ENCODE peak calls at places on chromosomes 12 and 14, in six cellular contexts. One of them, this sample, is unnamed.

GRCh38 chr14:89429206-89430091 is 12.4 kb upstream of the FOXN3 start:
- DNase-seq in cardiac muscle cell: no peak
- DNase-seq in kidney: no peak
- DNase-seq in A549: no peak
- DNase-seq in left ventricle myocardium inferior: no peak
- DNase-seq in HFF-Myc: no peak
- DNase-seq in this sample: peak; percentile 64

GRCh38 chr12:68490476-68490875 is 120.2 kb upstream of the RAP1B start:
- DNase-seq in kidney: no peak
- DNase-seq in HFF-Myc: no peak
- DNase-seq in left ventricle myocardium inferior: no peak
- DNase-seq in A549: no peak
- DNase-seq in cardiac muscle cell: no peak
- DNase-seq in this sample: no peak

GRCh38 chr12:54060975-54061778 is 7.5 kb downstream of the HOXC4 start:
- DNase-seq in kidney: no peak
- DNase-seq in HFF-Myc: no peak
- DNase-seq in cardiac muscle cell: no peak
- DNase-seq in left ventricle myocardium inferior: no peak
- DNase-seq in A549: no peak
- DNase-seq in this sample: no peak

GRCh38 chr12:24617471-24617870 is 331.4 kb downstream of the BCAT1 start:
- DNase-seq in left ventricle myocardium inferior: no peak
- DNase-seq in kidney: no peak
- DNase-seq in cardiac muscle cell: no peak
- DNase-seq in A549: no peak
- DNase-seq in HFF-Myc: no peak
- DNase-seq in this sample: no peak

GRCh38 chr12:123083661-123084571 is 67.0 kb downstream of the PITPNM2 start:
- DNase-seq in cardiac muscle cell: peak; percentile 49
- DNase-seq in left ventricle myocardium inferior: no peak
- DNase-seq in A549: no peak
- DNase-seq in kidney: no peak
- DNase-seq in HFF-Myc: no peak
- DNase-seq in this sample: peak; percentile 40

GRCh38 chr14:31921251-31921650 is 155.9 kb upstream of the ARHGAP5 start:
- DNase-seq in HFF-Myc: no peak
- DNase-seq in cardiac muscle cell: no peak
- DNase-seq in A549: no peak
- DNase-seq in kidney: no peak
- DNase-seq in left ventricle myocardium inferior: no peak
- DNase-seq in this sample: no peak

GRCh38 chr14:68882235-68882634 is 89.4 kb upstream of the ZFP36L1 start:
- DNase-seq in left ventricle myocardium inferior: no peak
- DNase-seq in kidney: peak; percentile 51
- DNase-seq in A549: no peak
- DNase-seq in HFF-Myc: no peak
- DNase-seq in cardiac muscle cell: no peak
- DNase-seq in this sample: no peak

GRCh38 chr14:104697892-104698583 is 8.6 kb downstream of the INF2 start:
- DNase-seq in left ventricle myocardium inferior: no peak
- DNase-seq in HFF-Myc: no peak
- DNase-seq in A549: no peak
- DNase-seq in kidney: no peak
- DNase-seq in cardiac muscle cell: peak; percentile 27
- DNase-seq in this sample: no peak

GRCh38 chr14:99081880-99082279 is 190.1 kb downstream of the BCL11B start:
- DNase-seq in kidney: no peak
- DNase-seq in A549: no peak
- DNase-seq in HFF-Myc: no peak
- DNase-seq in left ventricle myocardium inferior: no peak
- DNase-seq in cardiac muscle cell: no peak
- DNase-seq in this sample: no peak

GRCh38 chr12:6868211-6869048 is 1.1 kb downstream of the TPI1 start:
- DNase-seq in cardiac muscle cell: no peak
- DNase-seq in left ventricle myocardium inferior: no peak
- DNase-seq in A549: no peak
- DNase-seq in kidney: peak; percentile 46
- DNase-seq in HFF-Myc: no peak
- DNase-seq in this sample: no peak
- TF ChIP-seq CTCF in cardiac muscle cell: peak; percentile 35
- TF ChIP-seq CTCF in left ventricle myocardium inferior: no peak
- TF ChIP-seq CTCF in A549: no peak
- TF ChIP-seq CTCF in kidney: no peak
- TF ChIP-seq CTCF in HFF-Myc: peak; percentile 28
- TF ChIP-seq CTCF in this sample: no peak

GRCh38 chr12:12465522-12465921 is 97.1 kb downstream of the DUSP16 start:
- DNase-seq in cardiac muscle cell: no peak
- DNase-seq in left ventricle myocardium inferior: no peak
- DNase-seq in kidney: no peak
- DNase-seq in HFF-Myc: no peak
- DNase-seq in A549: no peak
- DNase-seq in this sample: no peak

GRCh38 chr12:12467222-12467621 is 95.4 kb downstream of the DUSP16 start:
- DNase-seq in HFF-Myc: no peak
- DNase-seq in cardiac muscle cell: no peak
- DNase-seq in A549: no peak
- DNase-seq in kidney: no peak
- DNase-seq in left ventricle myocardium inferior: no peak
- DNase-seq in this sample: no peak

GRCh38 chr12:12467701-12468218 is 94.9 kb downstream of the DUSP16 start:
- DNase-seq in cardiac muscle cell: no peak
- DNase-seq in kidney: no peak
- DNase-seq in A549: no peak
- DNase-seq in HFF-Myc: no peak
- DNase-seq in left ventricle myocardium inferior: no peak
- DNase-seq in this sample: no peak

GRCh38 chr12:12468575-12468974 is 94.1 kb downstream of the DUSP16 start:
- DNase-seq in left ventricle myocardium inferior: no peak
- DNase-seq in cardiac muscle cell: no peak
- DNase-seq in A549: no peak
- DNase-seq in HFF-Myc: no peak
- DNase-seq in kidney: no peak
- DNase-seq in this sample: no peak

DNA sequence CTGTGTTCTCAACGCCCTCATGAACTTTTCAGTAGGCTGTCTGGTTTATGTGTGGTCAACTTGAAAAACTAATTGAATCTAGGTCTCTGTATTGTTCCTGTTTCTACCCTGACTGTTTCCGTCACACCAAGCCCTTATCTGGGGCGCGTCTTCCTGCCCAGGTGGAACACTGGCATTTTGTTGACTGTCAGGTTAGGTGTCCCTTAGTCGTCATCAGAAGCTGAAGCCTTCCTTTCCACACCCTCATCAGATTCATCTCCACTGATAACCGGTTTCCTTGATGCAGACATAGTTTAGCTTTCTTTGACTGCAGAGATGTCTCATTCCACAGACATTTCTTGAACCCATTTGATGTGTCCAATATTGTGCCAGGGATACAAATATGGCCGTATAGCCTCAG is 96.5 kb downstream of the DUSP16 start:
- DNase-seq in HFF-Myc: no peak
- DNase-seq in kidney: no peak
- DNase-seq in A549: no peak
- DNase-seq in left ventricle myocardium inferior: no peak
- DNase-seq in cardiac muscle cell: no peak
- DNase-seq in this sample: no peak
- H3K4me3 ChIP-seq in HFF-Myc: no peak overlapping the region
- H3K4me3 ChIP-seq in kidney: no peak overlapping the region
- H3K4me3 ChIP-seq in A549: no peak overlapping the region
- H3K4me3 ChIP-seq in left ventricle myocardium inferior: no peak overlapping the region
- H3K4me3 ChIP-seq in cardiac muscle cell: no peak overlapping the region
- H3K4me3 ChIP-seq in this sample: no peak overlapping the region

DNA sequence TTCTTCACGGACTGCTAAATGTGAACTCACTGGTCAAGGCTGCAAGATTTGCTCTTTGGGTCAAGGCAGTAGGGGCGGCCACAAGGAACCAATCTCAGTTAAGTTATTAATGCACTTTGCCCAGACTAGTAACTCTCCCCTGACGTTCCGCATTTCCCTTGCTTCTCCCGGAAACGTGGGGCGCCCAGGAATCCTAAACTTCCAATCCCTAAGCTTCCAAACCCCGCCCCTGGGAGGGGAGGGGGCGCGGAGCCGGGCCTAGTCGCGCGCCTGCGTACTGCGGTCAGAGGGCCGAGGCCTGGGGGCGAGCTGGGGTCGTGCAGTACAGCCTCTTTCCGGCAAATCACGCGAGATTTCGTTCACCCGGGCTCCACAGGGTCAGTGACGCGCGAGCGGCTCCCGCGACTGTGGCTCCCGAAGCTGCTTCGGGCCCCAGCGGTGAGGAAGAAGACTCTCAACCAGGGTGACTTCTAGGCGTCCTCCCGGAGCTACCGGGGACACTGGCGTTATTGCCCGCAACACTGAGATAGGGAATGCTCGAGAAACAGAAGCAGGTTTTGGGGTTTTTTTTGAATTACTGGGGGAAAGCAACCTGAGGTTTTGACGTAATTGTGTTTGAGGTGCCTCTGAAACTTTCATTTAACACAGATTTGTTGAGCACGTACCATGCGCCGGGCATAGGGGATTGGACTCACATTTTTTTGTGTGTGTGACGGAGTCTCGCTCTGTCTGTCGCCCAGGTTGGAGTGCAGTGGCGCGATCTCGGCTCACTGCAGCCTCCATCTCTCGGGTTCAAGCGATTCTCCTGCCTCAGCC is at the start of gene PTGR2:
- DNase-seq in left ventricle myocardium inferior: peak; percentile 97
- DNase-seq in A549: peak; percentile 99
- DNase-seq in kidney: peak; percentile 98
- DNase-seq in cardiac muscle cell: peak; percentile 99
- DNase-seq in HFF-Myc: peak; percentile 91
- DNase-seq in this sample: peak; percentile 97
- TF ChIP-seq CTCF in left ventricle myocardium inferior: peak; percentile 26
- TF ChIP-seq CTCF in A549: no peak
- TF ChIP-seq CTCF in kidney: no peak
- TF ChIP-seq CTCF in cardiac muscle cell: no peak
- TF ChIP-seq CTCF in HFF-Myc: peak; percentile 2
- TF ChIP-seq CTCF in this sample: no peak

DNA sequence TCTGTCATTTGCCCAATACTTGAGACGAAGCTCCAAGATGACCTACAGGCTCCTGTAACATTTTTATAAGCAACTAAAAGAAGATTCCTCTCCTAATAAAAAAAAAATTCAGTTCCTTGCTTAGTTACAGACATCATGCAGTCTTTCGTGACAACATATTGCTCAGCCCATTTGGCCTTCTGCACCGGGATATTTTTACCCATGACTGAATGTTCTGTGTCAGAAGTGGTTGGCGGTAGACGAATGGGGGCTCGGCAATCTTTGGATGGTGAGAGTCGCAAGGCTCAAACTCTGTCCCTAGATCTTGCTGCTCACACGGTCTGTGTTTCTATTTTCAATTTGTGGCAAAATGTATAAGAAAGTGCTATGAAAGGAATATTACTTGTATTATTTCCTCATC is 215.6 kb downstream of the FSCB start:
- DNase-seq in left ventricle myocardium inferior: no peak
- DNase-seq in A549: no peak
- DNase-seq in cardiac muscle cell: no peak
- DNase-seq in kidney: no peak
- DNase-seq in HFF-Myc: no peak
- DNase-seq in this sample: no peak
- H3K4me3 ChIP-seq in left ventricle myocardium inferior: no peak overlapping the region
- H3K4me3 ChIP-seq in A549: no peak overlapping the region
- H3K4me3 ChIP-seq in cardiac muscle cell: no peak overlapping the region
- H3K4me3 ChIP-seq in kidney: no peak overlapping the region
- H3K4me3 ChIP-seq in HFF-Myc: no peak overlapping the region
- H3K4me3 ChIP-seq in this sample: no peak overlapping the region

GRCh38 chr14:52551696-52552062 is 626 bp downstream of the TXNDC16 start:
- DNase-seq in kidney: no peak
- DNase-seq in HFF-Myc: peak; percentile 6
- DNase-seq in left ventricle myocardium inferior: no peak
- DNase-seq in A549: no peak
- DNase-seq in cardiac muscle cell: peak; percentile 42
- DNase-seq in this sample: peak; percentile 32
- TF ChIP-seq CTCF in kidney: peak; percentile 14
- TF ChIP-seq CTCF in HFF-Myc: peak; percentile 37
- TF ChIP-seq CTCF in left ventricle myocardium inferior: peak; percentile 23
- TF ChIP-seq CTCF in A549: peak; percentile 47
- TF ChIP-seq CTCF in cardiac muscle cell: peak; percentile 48
- TF ChIP-seq CTCF in this sample: peak; percentile 17

This sample was measured in GM12865.